ENCODE peak calls at places on chromosomes 1 and 21, in four cellular contexts. I is cardiac muscle cell, W is fibroblast of lung, C is right lobe of liver. T is an unnamed sample.

GRCh38 chr21:46131721-46132651 is 23.4 kb downstream of the FTCD start:
- DNase-seq in I (no peak), W (no peak), C (no peak), T (no peak)

GRCh38 chr21:45060675-45061311 is 13.6 kb upstream of the ADARB1 start:
- DNase-seq in I (no peak), W (no peak), C (no peak), T (no peak)

GRCh38 chr1:98884864-98885263 is 119.8 kb downstream of the PLPPR5 start:
- DNase-seq in I (no peak), W (no peak), C (no peak), T (no peak)

GRCh38 chr1:188371295-188371806 is 1542.6 kb downstream of the PLA2G4A start:
- DNase-seq in I (no peak), W (no peak), C (no peak), T (no peak)

GRCh38 chr1:1969953-1970716 is 33.5 kb downstream of the CFAP74 start:
- DNase-seq in I (no peak), W (no peak), C (no peak), T (no peak)

GRCh38 chr1:96845464-96845863 is 123.9 kb downstream of the PTBP2 start:
- DNase-seq in I (peak), W (no peak), C (peak), T (no peak)

GRCh38 chr1:2392071-2392442 is 416 bp downstream of the RER1 start:
- DNase-seq in I (no peak), W (no peak), C (no peak), T (no peak)

GRCh38 chr1:6256640-6257039 is 4.3 kb downstream of the GPR153 start:
- DNase-seq in I (no peak), W (no peak), C (no peak), T (no peak)

GRCh38 chr1:225835752-225836151 is 25.8 kb downstream of the EPHX1 start:
- DNase-seq in I (peak), W (peak), C (no peak), T (no peak)